ENCODE peak calls at places on chromosome 11, in four cellular contexts. L is sigmoid colon, W is nucleus accumbens, R is OCI-LY7. F is an unnamed sample.

GRCh38 chr11:87043894-87044293 is 6.2 kb downstream of the TMEM135 start:
- DNase-seq in L (no peak), R (no peak), W (no peak), F (no peak)

GRCh38 chr11:131037873-131038272 is 121.6 kb upstream of the SNX19 start:
- DNase-seq in R (no peak), W (no peak), L (no peak), F (no peak)

GRCh38 chr11:91850533-91851305 is 373.9 kb upstream of the FAT3 start:
- DNase-seq in L (no peak), R (no peak), W (no peak), F (no peak)

GRCh38 chr11:67616431-67617242 is 9.9 kb downstream of the NDUFV1 start:
- DNase-seq in R (no peak), L (no peak), W (no peak), F (no peak)

GRCh38 chr11:1297576-1298473 is 11.6 kb downstream of the TOLLIP start:
- DNase-seq in L (no peak), W (no peak), R (no peak), F (no peak)

GRCh38 chr11:70688142-70688541 is 289.8 kb downstream of the CTTN start:
- DNase-seq in R (no peak), W (no peak), L (no peak), F (no peak)

GRCh38 chr11:121892131-121892681 is 223.8 kb downstream of the BLID start:
- DNase-seq in W (no peak), L (no peak), R (no peak), F (no peak)

GRCh38 chr11:20458905-20459632 is 71.6 kb downstream of the PRMT3 start:
- DNase-seq in R (no peak), L (no peak), W (no peak), F (no peak)

GRCh38 chr11:129298990-129299389 is 76.7 kb upstream of the BARX2 start:
- DNase-seq in L (no peak), W (no peak), R (no peak), F (no peak)

GRCh38 chr11:15186146-15186545 is 71.4 kb downstream of the INSC start:
- DNase-seq in L (no peak), R (no peak), W (no peak), F (no peak)

GRCh38 chr11:114056409-114056808 is 3.1 kb upstream of the ZBTB16 start:
- DNase-seq in R (no peak), W (no peak), L (no peak), F (no peak)

GRCh38 chr11:124748481-124749338 is 3.3 kb downstream of the VSIG2 start:
- DNase-seq in W (no peak), L (no peak), R (no peak), F (no peak)

GRCh38 chr11:12377106-12377823 is at the start of gene PARVA:
- DNase-seq in W (no peak), R (no peak), L (peak), F (no peak)

GRCh38 chr11:8327761-8328192 is 64.1 kb upstream of the LMO1 start:
- DNase-seq in L (no peak), W (no peak), R (no peak), F (no peak)

GRCh38 chr11:6611092-6612007 is 666 bp downstream of the TAF10 start:
- DNase-seq in L (peak), W (no peak), R (peak), F (no peak)

GRCh38 chr11:46710821-46711269 is 8.2 kb upstream of the F2 start:
- DNase-seq in W (no peak), L (peak), R (no peak), F (peak)

GRCh38 chr11:70851308-70851707 is 401.1 kb downstream of the SHANK2 start:
- DNase-seq in W (no peak), R (no peak), L (no peak), F (no peak)

GRCh38 chr11:62504158-62504973 is 42.2 kb downstream of the AHNAK start:
- DNase-seq in R (no peak), L (no peak), W (no peak), F (no peak)

GRCh38 chr11:68763181-68763721 is 11.9 kb upstream of the TESMIN start:
- DNase-seq in L (no peak), R (no peak), W (no peak), F (no peak)

GRCh38 chr11:123173040-123173855 is 21.8 kb downstream of the CLMP start:
- DNase-seq in R (no peak), W (no peak), L (no peak), F (no peak)

GRCh38 chr11:69869311-69869939 is 50.2 kb upstream of the FGF3 start:
- DNase-seq in R (no peak), W (no peak), L (peak), F (no peak)

GRCh38 chr11:60971520-60971919 is at the start of gene CD6:
- DNase-seq in L (no peak), R (no peak), W (no peak), F (no peak)

GRCh38 chr11:67306769-67307544 is 3.6 kb downstream of the SSH3 start:
- DNase-seq in R (no peak), L (peak), W (no peak), F (no peak)

GRCh38 chr11:61654397-61654829 is 25.8 kb upstream of the DAGLA start:
- DNase-seq in L (peak), W (no peak), R (no peak), F (no peak)

GRCh38 chr11:116827461-116827860 is 2.2 kb upstream of the APOC3 start:
- DNase-seq in L (peak), W (no peak), R (no peak), F (no peak)

GRCh38 chr11:102794382-102794781 is 3.6 kb downstream of the MMP1 start:
- DNase-seq in R (peak), W (no peak), L (no peak), F (no peak)

GRCh38 chr11:35420371-35420770 is 1.0 kb upstream of the SLC1A2 start:
- DNase-seq in W (no peak), R (no peak), L (no peak), F (peak)

GRCh38 chr11:32033067-32033466 is 57.8 kb upstream of the RCN1 start:
- DNase-seq in R (no peak), W (no peak), L (no peak), F (no peak)

GRCh38 chr11:73327812-73328364 is 19.8 kb downstream of the ARHGEF17 start:
- DNase-seq in W (no peak), L (no peak), R (no peak), F (no peak)

GRCh38 chr11:45282070-45282469 is 4.1 kb downstream of the SYT13 start:
- DNase-seq in W (no peak), R (no peak), L (no peak), F (no peak)

GRCh38 chr11:79007811-79008294 is 433.0 kb downstream of the TENM4 start:
- DNase-seq in R (no peak), L (no peak), W (no peak), F (no peak)

GRCh38 chr11:72300268-72300667 is 56.3 kb upstream of the PHOX2A start:
- DNase-seq in R (no peak), W (no peak), L (no peak), F (no peak)

GRCh38 chr11:122229611-122230386 is 113.8 kb upstream of the BLID start:
- DNase-seq in R (no peak), L (no peak), W (no peak), F (peak)